ENCODE peak calls at places on chromosome 9, in seven cellular contexts. Q is GM23338, S is fibroblast of lung, W is ovary, F is gastrocnemius medialis, X is transverse colon, P is IMR-90. H is an unnamed sample.

GRCh38 chr9:12640021-12640587 is 53.1 kb upstream of the TYRP1 start:
- DNase-seq in Q (peak; percentile 79), S (peak; percentile 80), W (no peak), F (no peak), X (no peak), P (peak; percentile 43), H (no peak)

GRCh38 chr9:28031521-28032177 is 458.4 kb upstream of the C9orf72 start:
- DNase-seq in Q (no peak), S (no peak), W (no peak), F (no peak), X (no peak), P (no peak), H (no peak)

GRCh38 chr9:137502008-137502913 is 43.1 kb upstream of the NSMF start:
- DNase-seq in Q (no peak), S (no peak), W (no peak), F (no peak), X (no peak), P (no peak), H (no peak)

GRCh38 chr9:105330201-105330600 is 85.8 kb downstream of the SLC44A1 start:
- DNase-seq in Q (no peak), S (no peak), W (no peak), F (no peak), X (no peak), P (peak; percentile 40), H (no peak)

GRCh38 chr9:90508940-90509339 is 133.7 kb downstream of the DIRAS2 start:
- DNase-seq in Q (no peak), S (no peak), W (no peak), F (no peak), X (no peak), P (no peak), H (no peak)

GRCh38 chr9:22054529-22054928 is 45.4 kb upstream of the CDKN2B start:
- DNase-seq in Q (no peak), S (no peak), W (no peak), F (no peak), X (no peak), P (no peak), H (no peak)

GRCh38 chr9:124180557-124180956 is 77.2 kb upstream of the NEK6 start:
- DNase-seq in Q (no peak), S (peak; percentile 73), W (peak; percentile 39), F (peak; percentile 21), X (peak; percentile 22), P (peak; percentile 45), H (no peak)

GRCh38 chr9:90141723-90142122 is 500.9 kb downstream of the DIRAS2 start:
- DNase-seq in Q (peak; percentile 74), S (peak; percentile 52), W (no peak), F (no peak), X (no peak), P (peak; percentile 29), H (no peak)

GRCh38 chr9:123772374-123772773 is 157.6 kb downstream of the DENND1A start:
- DNase-seq in Q (no peak), S (no peak), W (no peak), F (no peak), X (no peak), P (no peak), H (no peak)

GRCh38 chr9:36192196-36192595 is 1.5 kb downstream of the CLTA start:
- DNase-seq in Q (peak; percentile 20), S (peak; percentile 32), W (no peak), F (no peak), X (no peak), P (peak; percentile 20), H (no peak)

GRCh38 chr9:90057361-90057760 is 452.5 kb downstream of the GADD45G start:
- DNase-seq in Q (no peak), S (no peak), W (no peak), F (no peak), X (no peak), P (no peak), H (no peak)

GRCh38 chr9:134416385-134417022 is 90.2 kb downstream of the RXRA start:
- DNase-seq in Q (no peak), S (no peak), W (no peak), F (no peak), X (no peak), P (no peak), H (no peak)

GRCh38 chr9:134419684-134420076 is 93.4 kb downstream of the RXRA start:
- DNase-seq in Q (peak; percentile 74), S (no peak), W (no peak), F (peak; percentile 74), X (no peak), P (no peak), H (no peak)

GRCh38 chr9:134418986-134419683 is 92.9 kb downstream of the RXRA start:
- DNase-seq in Q (no peak), S (no peak), W (peak; percentile 64), F (no peak), X (no peak), P (no peak), H (no peak)

GRCh38 chr9:134420281-134420835 is 94.1 kb downstream of the RXRA start:
- DNase-seq in Q (no peak), S (no peak), W (no peak), F (no peak), X (no peak), P (no peak), H (no peak)

GRCh38 chr9:134418354-134418753 is 92.1 kb downstream of the RXRA start:
- DNase-seq in Q (no peak), S (no peak), W (no peak), F (peak; percentile 82), X (no peak), P (no peak), H (no peak)
- H3K36me3 ChIP-seq in Q (no peaks in the 10 kb centered on the region), S (peaks cover 11% of the 10 kb centered on the region), W (no peaks in the 10 kb centered on the region), F (peaks cover 11% of the 10 kb centered on the region), X (peaks cover 13% of the 10 kb centered on the region), P (peaks cover 56% of the 10 kb centered on the region), H (peaks cover 38% of the 10 kb centered on the region)

GRCh38 chr9:72753261-72753893 is 199.5 kb downstream of the ALDH1A1 start:
- DNase-seq in Q (no peak), S (peak; percentile 30), W (no peak), F (no peak), X (no peak), P (peak; percentile 31), H (no peak)
- TF ChIP-seq CTCF in Q (peak; percentile 29), S (peak; percentile 27), W (peak; percentile 20), F (no peak), X (peak; percentile 21), P (peak; percentile 64), H (peak; percentile 24)

GRCh38 chr9:86022687-86023266 is 76.6 kb downstream of the GOLM1 start:
- DNase-seq in Q (no peak), S (no peak), W (no peak), F (no peak), X (no peak), P (no peak), H (no peak)

GRCh38 chr9:86021166-86021565 is 78.2 kb downstream of the GOLM1 start:
- DNase-seq in Q (no peak), S (no peak), W (no peak), F (no peak), X (no peak), P (no peak), H (no peak)

DNA sequence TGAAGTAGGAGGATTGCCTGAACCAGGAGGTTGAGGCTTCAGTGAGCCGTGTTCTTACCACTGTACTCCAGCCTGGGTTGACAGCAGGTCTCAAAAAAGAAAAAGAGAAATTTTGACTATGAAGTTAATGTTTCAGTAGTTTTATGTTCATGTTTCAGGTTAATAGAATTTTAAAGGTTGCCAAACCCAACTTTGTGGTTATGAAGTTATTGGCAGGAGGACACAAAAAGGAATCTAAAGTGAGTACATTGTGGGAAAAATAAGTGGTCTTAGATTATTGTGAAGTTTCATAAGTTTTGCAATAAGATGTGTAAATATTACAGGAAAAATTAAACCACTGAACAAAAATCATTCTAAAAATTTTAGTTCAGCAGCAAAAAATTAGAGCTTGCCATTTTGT is 78.6 kb downstream of the GOLM1 start:
- DNase-seq in Q (no peak), S (no peak), W (no peak), F (no peak), X (no peak), P (no peak), H (no peak)
- H3K36me3 ChIP-seq in Q (peaks cover 36% of the 10 kb centered on the region), S (peaks cover 6% of the 10 kb centered on the region), W (no peaks in the 10 kb centered on the region), F (peaks cover 64% of the 10 kb centered on the region), X (peaks cover 28% of the 10 kb centered on the region), P (peaks cover 27% of the 10 kb centered on the region), H (peaks cover 59% of the 10 kb centered on the region)

DNA sequence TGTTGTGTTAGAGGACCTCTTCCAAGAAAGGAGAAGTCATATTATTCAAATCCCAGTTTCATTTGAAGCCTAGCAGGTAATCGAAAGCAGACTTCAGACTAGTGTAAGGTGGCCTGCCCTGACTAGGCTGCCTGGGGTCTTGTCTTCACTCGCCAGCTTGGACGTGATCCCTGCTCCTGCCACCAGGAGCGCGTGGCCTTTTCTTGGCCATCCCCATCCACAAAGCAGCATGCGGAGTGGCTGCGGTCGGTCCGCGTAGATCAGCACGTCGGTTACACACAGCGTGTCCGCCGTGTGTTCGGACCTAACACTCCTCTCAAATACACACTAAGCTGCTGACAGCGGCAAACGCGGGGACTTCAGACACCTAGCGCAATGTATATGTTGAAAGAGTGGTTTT is 37.3 kb downstream of the CFAP77 start:
- DNase-seq in Q (peak; percentile 85), S (no peak), W (no peak), F (no peak), X (no peak), P (no peak), H (no peak)
- TF ChIP-seq CTCF in Q (peak; percentile 49), S (no peak), W (no peak), F (no peak), X (no peak), P (no peak), H (no peak)

DNA sequence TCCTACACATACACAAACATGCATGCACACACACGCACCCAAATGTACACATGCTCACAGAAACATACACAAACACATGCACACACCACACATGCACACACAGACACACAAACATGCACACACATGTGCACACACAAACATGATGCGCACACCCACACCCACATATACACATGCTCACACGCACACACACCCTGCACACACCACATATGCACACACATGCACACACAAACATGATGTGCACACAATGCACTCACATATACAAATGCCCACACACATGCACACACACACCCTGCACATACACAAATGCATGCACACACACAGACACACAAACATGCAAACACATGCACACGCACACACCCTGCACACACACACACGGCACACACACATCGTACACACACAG is 7.3 kb upstream of the IER5L start:
- DNase-seq in Q (no peak), S (no peak), W (no peak), F (no peak), X (no peak), P (no peak), H (no peak)
- H3K36me3 ChIP-seq in Q (no peaks in the 10 kb centered on the region), S (no peaks in the 10 kb centered on the region), W (no peaks in the 10 kb centered on the region), F (no peaks in the 10 kb centered on the region), X (no peaks in the 10 kb centered on the region), P (no peaks in the 10 kb centered on the region), H (no peaks in the 10 kb centered on the region)

DNA sequence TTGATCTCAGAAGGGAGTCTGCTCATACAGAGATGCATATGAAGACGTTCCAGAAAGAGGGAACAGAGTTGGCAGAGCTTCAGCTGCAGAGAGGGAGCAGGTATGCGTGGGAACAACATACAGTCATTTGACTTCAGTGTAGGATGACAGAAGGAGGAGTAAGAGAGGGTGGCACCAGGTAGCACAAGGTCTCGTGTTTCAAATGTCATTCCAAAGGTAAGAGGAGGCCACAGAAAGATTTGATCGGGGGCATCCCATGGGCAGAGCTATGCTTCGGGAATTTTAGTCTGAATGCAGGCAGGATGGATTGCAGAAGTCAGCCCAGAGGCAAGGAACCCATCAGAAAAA is 367.1 kb downstream of the CDK5RAP2 start:
- DNase-seq in Q (no peak), S (no peak), W (no peak), F (no peak), X (no peak), P (no peak), H (no peak)
- TF ChIP-seq CTCF in Q (no peak), S (no peak), W (no peak), F (no peak), X (no peak), P (no peak), H (no peak)